ENCODE peak calls at places on chromosomes 2 and 18, in six cellular contexts. W, H, O, D, A and Y are unnamed samples.

GRCh38 chr2:165863816-165864221 is 69.8 kb upstream of the GALNT3 start:
- DNase-seq in W (no peak), H (no peak), O (no peak), D (peak), A (no peak), Y (no peak)

GRCh38 chr2:172986040-172986439 is 89.6 kb upstream of the MAP3K20 start:
- DNase-seq in W (peak), H (no peak), O (no peak), D (no peak), A (no peak), Y (no peak)

GRCh38 chr18:57195341-57195740 is 48.5 kb downstream of the BOD1L2 start:
- DNase-seq in W (no peak), H (no peak), O (no peak), D (no peak), A (no peak), Y (no peak)

GRCh38 chr2:97354576-97354975 is 235.1 kb downstream of the ANKRD36B start:
- DNase-seq in W (no peak), H (no peak), O (no peak), D (no peak), A (no peak), Y (no peak)

GRCh38 chr2:102142829-102143449 is 393 bp downstream of the IL1R1 start:
- DNase-seq in W (peak), H (peak), O (peak), D (peak), A (no peak), Y (peak)

GRCh38 chr2:75321558-75321957 is 122.2 kb upstream of the TACR1 start:
- DNase-seq in W (no peak), H (no peak), O (no peak), D (no peak), A (no peak), Y (no peak)

GRCh38 chr2:96138146-96139145 is at the start of gene ASTL:
- DNase-seq in W (peak), H (peak), O (no peak), D (peak), A (peak), Y (peak)

GRCh38 chr18:21980744-21981143 is 188.6 kb upstream of the GATA6 start:
- DNase-seq in W (no peak), H (no peak), O (no peak), D (peak), A (no peak), Y (peak)

GRCh38 chr2:31770718-31771117 is 190.0 kb upstream of the SRD5A2 start:
- DNase-seq in W (no peak), H (no peak), O (no peak), D (peak), A (peak), Y (no peak)

GRCh38 chr2:37847792-37848191 is 77.3 kb upstream of the RMDN2 start:
- DNase-seq in W (no peak), H (no peak), O (no peak), D (no peak), A (no peak), Y (no peak)

GRCh38 chr2:29123584-29124349 is 8.6 kb downstream of the CLIP4 start:
- DNase-seq in W (peak), H (no peak), O (no peak), D (no peak), A (no peak), Y (peak)

GRCh38 chr2:150425121-150425559 is 62.3 kb downstream of the RND3 start:
- DNase-seq in W (peak), H (peak), O (peak), D (peak), A (peak), Y (peak)

GRCh38 chr2:76478636-76479035 is 767.9 kb upstream of the GCFC2 start:
- DNase-seq in W (no peak), H (no peak), O (no peak), D (no peak), A (no peak), Y (no peak)

GRCh38 chr2:69764286-69765058 is 22.5 kb downstream of the ANXA4 start:
- DNase-seq in W (peak), H (no peak), O (no peak), D (no peak), A (no peak), Y (peak)

GRCh38 chr2:219176818-219177593 is at the start of gene CNPPD1:
- DNase-seq in W (peak), H (peak), O (peak), D (peak), A (no peak), Y (peak)

GRCh38 chr2:219177594-219178376 is at the start of gene RETREG2:
- DNase-seq in W (peak), H (peak), O (peak), D (peak), A (peak), Y (peak)

GRCh38 chr2:219179601-219180465 is 1.8 kb downstream of the RETREG2 start:
- DNase-seq in W (no peak), H (no peak), O (no peak), D (no peak), A (no peak), Y (no peak)

GRCh38 chr2:219180961-219181360 is 2.9 kb downstream of the RETREG2 start:
- DNase-seq in W (no peak), H (no peak), O (no peak), D (no peak), A (no peak), Y (no peak)

DNA sequence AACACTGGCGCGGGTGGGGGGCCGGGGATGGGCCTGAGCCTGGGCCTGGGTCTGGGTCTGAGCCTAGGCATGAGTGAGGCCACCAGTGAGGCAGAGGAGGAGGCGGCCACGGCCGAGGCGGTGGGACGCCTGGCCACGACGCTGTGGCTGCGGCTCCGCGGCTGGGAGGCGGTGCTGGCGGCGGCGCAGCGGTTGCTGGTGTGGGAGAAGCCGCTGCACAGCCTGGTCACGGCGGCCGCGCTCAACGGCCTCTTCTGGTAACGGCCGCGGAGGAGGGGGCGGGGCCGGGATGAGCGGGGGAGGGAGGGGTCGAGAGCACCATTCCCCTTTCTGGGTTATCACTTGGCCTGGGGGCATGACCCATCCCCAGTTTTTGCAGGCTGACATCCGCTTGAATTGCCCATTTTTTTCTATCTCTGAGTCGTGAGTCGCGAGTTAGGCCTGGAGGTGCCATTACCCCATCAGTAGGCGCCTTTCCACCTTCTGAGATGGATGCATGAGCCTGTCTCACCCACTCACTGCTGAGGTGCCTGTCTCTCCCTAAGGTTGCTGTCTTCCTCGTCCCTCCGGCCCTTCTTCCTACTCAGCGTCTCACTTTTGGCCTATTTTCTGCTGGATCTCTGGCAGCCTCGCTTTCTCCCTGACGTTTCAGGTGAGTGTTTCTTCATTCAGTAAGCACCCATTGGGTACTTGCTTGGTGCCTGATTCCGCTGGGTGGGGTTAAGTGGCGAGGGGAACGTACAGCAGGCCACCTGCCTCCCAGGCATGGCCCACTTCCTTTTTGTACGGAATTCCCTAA is 501 bp downstream of the RETREG2 start:
- DNase-seq in W (peak), H (no peak), O (peak), D (peak), A (no peak), Y (peak)
- H3K18ac ChIP-seq in W (no peak), H (no peak), O (peak), D (peak), A (no peak), Y (peak)

GRCh38 chr2:20314562-20315521 is 35.8 kb downstream of the PUM2 start:
- DNase-seq in W (peak), H (no peak), O (no peak), D (peak), A (no peak), Y (no peak)
- H2BK15ac ChIP-seq in W (no peak), H (no peak), O (no peak), D (no peak), A (no peak), Y (no peak)

DNA sequence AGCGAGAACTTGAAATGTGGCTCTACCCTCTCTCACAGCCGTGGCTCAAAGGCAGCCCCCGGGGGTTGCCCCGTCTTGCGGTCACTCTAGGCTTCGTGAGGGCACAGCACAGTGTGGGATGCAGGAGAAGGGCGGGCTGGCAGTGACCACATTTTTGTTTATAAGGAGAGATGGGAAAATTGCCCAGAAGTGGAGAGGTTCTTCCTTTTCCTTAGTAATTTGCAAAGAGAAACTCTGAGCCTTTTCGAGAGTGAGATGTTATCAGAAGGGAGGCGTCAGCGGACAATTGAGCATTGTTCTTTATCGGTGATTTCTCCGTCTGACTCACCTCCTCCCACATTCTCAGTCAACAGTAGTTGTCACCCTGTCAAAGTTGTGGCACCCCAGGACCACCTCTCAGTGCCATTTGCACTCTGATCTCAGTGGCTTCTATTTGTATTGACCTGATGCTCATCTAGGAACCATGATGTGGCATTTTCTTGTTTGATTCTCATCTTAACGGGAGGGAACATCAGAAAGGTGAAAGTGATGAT is 89.6 kb downstream of the ACAA2 start:
- DNase-seq in W (peak), H (no peak), O (no peak), D (peak), A (no peak), Y (peak)
- H3K4me2 ChIP-seq in W (peak), H (no peak), O (no peak), D (no peak), A (no peak), Y (no peak)

DNA sequence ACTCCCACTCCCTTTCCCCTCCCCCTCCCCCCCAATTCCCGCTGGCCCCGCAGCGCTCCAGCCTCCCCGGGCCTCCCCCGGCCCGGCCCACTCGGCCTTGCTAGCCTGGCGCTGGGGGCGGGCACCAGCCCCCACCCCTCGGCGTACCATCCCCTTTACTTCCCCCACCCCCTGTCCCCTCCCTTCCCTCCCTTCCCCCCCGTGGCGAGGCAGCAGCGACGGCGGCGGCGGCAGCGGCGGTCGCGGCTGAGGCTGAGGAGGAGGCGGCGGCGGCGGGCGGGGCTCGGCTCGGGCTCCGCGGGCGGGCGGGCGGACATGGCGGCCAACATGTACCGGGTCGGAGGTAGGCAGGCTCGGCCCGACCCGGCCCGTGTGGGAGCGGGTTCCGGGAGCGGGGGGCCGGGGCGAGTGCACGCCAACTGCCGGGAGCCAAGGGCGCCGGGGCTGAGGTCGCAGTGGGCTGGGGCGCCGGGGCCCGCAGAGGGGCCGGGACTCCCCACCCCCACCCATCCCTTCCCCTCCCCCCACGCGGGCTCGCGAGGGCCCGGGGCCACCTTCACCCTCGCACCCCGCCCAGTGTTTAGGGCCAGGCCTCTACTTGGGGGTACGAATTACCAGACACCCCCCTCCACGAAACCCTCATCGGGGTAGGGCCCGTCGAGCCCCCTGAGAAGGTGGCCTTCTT is at the start of gene MTA3:
- DNase-seq in W (no peak), H (peak), O (peak), D (peak), A (peak), Y (peak)
- H3K18ac ChIP-seq in W (peak), H (peak), O (peak), D (peak), A (peak), Y (peak)